ENCODE peak calls at places on chromosomes 13 and 19, in nine cellular contexts. One of them, this sample, is unnamed.
A peak's percentile ranks its signal among the peaks of the same experiment; 100 is the strongest.

GRCh38 chr13:37094840-37095239 is 10.6 kb downstream of the CSNK1A1L start:
- DNase-seq in HS-5: no peak
- DNase-seq in uterus: no peak
- DNase-seq in activated CD4-positive, alpha-beta T cell treated with anti-CD3 and anti-CD28 coated beads for 36 hours: no peak
- DNase-seq in heart right ventricle: no peak
- DNase-seq in GM23248: no peak
- DNase-seq in activated CD8-positive, alpha-beta memory T cell treated with anti-CD3 and anti-CD28 coated beads for 24 hours: no peak
- DNase-seq in NCI-H1105: no peak
- DNase-seq in lung: no peak
- DNase-seq in this sample: peak; percentile 52

GRCh38 chr13:109628251-109628699 is 158.1 kb downstream of the IRS2 start:
- DNase-seq in HS-5: peak; percentile 48
- DNase-seq in uterus: no peak
- DNase-seq in activated CD4-positive, alpha-beta T cell treated with anti-CD3 and anti-CD28 coated beads for 36 hours: no peak
- DNase-seq in heart right ventricle: no peak
- DNase-seq in GM23248: peak; percentile 78
- DNase-seq in activated CD8-positive, alpha-beta memory T cell treated with anti-CD3 and anti-CD28 coated beads for 24 hours: no peak
- DNase-seq in NCI-H1105: no peak
- DNase-seq in lung: no peak
- DNase-seq in this sample: no peak

GRCh38 chr13:59487883-59488282 is 675.8 kb downstream of the DIAPH3 start:
- DNase-seq in HS-5: no peak
- DNase-seq in uterus: no peak
- DNase-seq in activated CD4-positive, alpha-beta T cell treated with anti-CD3 and anti-CD28 coated beads for 36 hours: no peak
- DNase-seq in heart right ventricle: no peak
- DNase-seq in GM23248: no peak
- DNase-seq in activated CD8-positive, alpha-beta memory T cell treated with anti-CD3 and anti-CD28 coated beads for 24 hours: no peak
- DNase-seq in NCI-H1105: no peak
- DNase-seq in lung: no peak
- DNase-seq in this sample: no peak

GRCh38 chr19:53553865-53554791 is 16.2 kb downstream of the ZNF331 start:
- DNase-seq in HS-5: peak; percentile 78
- DNase-seq in uterus: peak; percentile 90
- DNase-seq in activated CD4-positive, alpha-beta T cell treated with anti-CD3 and anti-CD28 coated beads for 36 hours: peak; percentile 96
- DNase-seq in heart right ventricle: peak; percentile 90
- DNase-seq in GM23248: peak; percentile 95
- DNase-seq in activated CD8-positive, alpha-beta memory T cell treated with anti-CD3 and anti-CD28 coated beads for 24 hours: peak; percentile 93
- DNase-seq in NCI-H1105: no peak
- DNase-seq in lung: peak; percentile 87
- DNase-seq in this sample: peak; percentile 95

GRCh38 chr19:1252221-1252817 is 3.9 kb downstream of the MIDN start:
- DNase-seq in HS-5: no peak
- DNase-seq in uterus: no peak
- DNase-seq in activated CD4-positive, alpha-beta T cell treated with anti-CD3 and anti-CD28 coated beads for 36 hours: peak; percentile 82
- DNase-seq in heart right ventricle: peak; percentile 91
- DNase-seq in GM23248: peak; percentile 98
- DNase-seq in activated CD8-positive, alpha-beta memory T cell treated with anti-CD3 and anti-CD28 coated beads for 24 hours: peak; percentile 81
- DNase-seq in NCI-H1105: no peak
- DNase-seq in lung: peak; percentile 92
- DNase-seq in this sample: peak; percentile 50

GRCh38 chr19:54388001-54388802 is 23.5 kb upstream of the LAIR1 start:
- DNase-seq in HS-5: no peak
- DNase-seq in uterus: no peak
- DNase-seq in activated CD4-positive, alpha-beta T cell treated with anti-CD3 and anti-CD28 coated beads for 36 hours: peak; percentile 52
- DNase-seq in heart right ventricle: no peak
- DNase-seq in GM23248: peak; percentile 10
- DNase-seq in activated CD8-positive, alpha-beta memory T cell treated with anti-CD3 and anti-CD28 coated beads for 24 hours: peak; percentile 72
- DNase-seq in NCI-H1105: no peak
- DNase-seq in lung: no peak
- DNase-seq in this sample: no peak

GRCh38 chr13:53683608-53684007 is 655.0 kb downstream of the OLFM4 start:
- DNase-seq in HS-5: no peak
- DNase-seq in uterus: no peak
- DNase-seq in activated CD4-positive, alpha-beta T cell treated with anti-CD3 and anti-CD28 coated beads for 36 hours: no peak
- DNase-seq in heart right ventricle: no peak
- DNase-seq in GM23248: no peak
- DNase-seq in activated CD8-positive, alpha-beta memory T cell treated with anti-CD3 and anti-CD28 coated beads for 24 hours: no peak
- DNase-seq in NCI-H1105: no peak
- DNase-seq in lung: no peak
- DNase-seq in this sample: no peak

GRCh38 chr19:33444238-33444992 is 70.9 kb downstream of the CEBPG start:
- DNase-seq in HS-5: no peak
- DNase-seq in uterus: peak; percentile 7
- DNase-seq in activated CD4-positive, alpha-beta T cell treated with anti-CD3 and anti-CD28 coated beads for 36 hours: no peak
- DNase-seq in heart right ventricle: no peak
- DNase-seq in GM23248: no peak
- DNase-seq in activated CD8-positive, alpha-beta memory T cell treated with anti-CD3 and anti-CD28 coated beads for 24 hours: no peak
- DNase-seq in NCI-H1105: no peak
- DNase-seq in lung: no peak
- DNase-seq in this sample: no peak

GRCh38 chr13:110634558-110634957 is 19.2 kb downstream of the NAXD start:
- DNase-seq in HS-5: no peak
- DNase-seq in uterus: no peak
- DNase-seq in activated CD4-positive, alpha-beta T cell treated with anti-CD3 and anti-CD28 coated beads for 36 hours: no peak
- DNase-seq in heart right ventricle: no peak
- DNase-seq in GM23248: peak; percentile 48
- DNase-seq in activated CD8-positive, alpha-beta memory T cell treated with anti-CD3 and anti-CD28 coated beads for 24 hours: no peak
- DNase-seq in NCI-H1105: no peak
- DNase-seq in lung: no peak
- DNase-seq in this sample: no peak

GRCh38 chr13:26551255-26551654 is 6.2 kb upstream of the WASF3 start:
- DNase-seq in HS-5: no peak
- DNase-seq in uterus: no peak
- DNase-seq in activated CD4-positive, alpha-beta T cell treated with anti-CD3 and anti-CD28 coated beads for 36 hours: no peak
- DNase-seq in heart right ventricle: no peak
- DNase-seq in GM23248: peak; percentile 34
- DNase-seq in activated CD8-positive, alpha-beta memory T cell treated with anti-CD3 and anti-CD28 coated beads for 24 hours: no peak
- DNase-seq in NCI-H1105: no peak
- DNase-seq in lung: no peak
- DNase-seq in this sample: no peak

GRCh38 chr13:51083706-51084105 is 27.4 kb downstream of the C13orf42 start:
- DNase-seq in HS-5: no peak
- DNase-seq in uterus: no peak
- DNase-seq in activated CD4-positive, alpha-beta T cell treated with anti-CD3 and anti-CD28 coated beads for 36 hours: no peak
- DNase-seq in heart right ventricle: no peak
- DNase-seq in GM23248: no peak
- DNase-seq in activated CD8-positive, alpha-beta memory T cell treated with anti-CD3 and anti-CD28 coated beads for 24 hours: no peak
- DNase-seq in NCI-H1105: no peak
- DNase-seq in lung: no peak
- DNase-seq in this sample: no peak